ENCODE peak calls at places on chromosomes 13 and 19, in nine cellular contexts. M, G, O, V, Q, Y, B, P and Z are unnamed samples.

GRCh38 chr19:45153339-45154063 is 7.3 kb downstream of the NKPD1 start:
- DNase-seq in M (peak), G (no peak), O (peak), V (no peak), Q (no peak), Y (peak), B (peak), P (peak), Z (peak)

GRCh38 chr19:54178581-54179261 is 5.8 kb upstream of the TMC4 start:
- DNase-seq in M (peak), G (no peak), O (no peak), V (no peak), Q (peak), Y (no peak), B (no peak), P (no peak), Z (no peak)

GRCh38 chr19:33513424-33513823 is 8.2 kb downstream of the PEPD start:
- DNase-seq in M (no peak), G (no peak), O (no peak), V (no peak), Q (no peak), Y (no peak), B (no peak), P (no peak), Z (no peak)

GRCh38 chr19:18112989-18113478 is 15.5 kb downstream of the MAST3 start:
- DNase-seq in M (peak), G (no peak), O (peak), V (peak), Q (peak), Y (peak), B (peak), P (peak), Z (peak)

GRCh38 chr13:51230473-51231105 is 8.4 kb downstream of the FAM124A start:
- DNase-seq in M (no peak), G (no peak), O (peak), V (peak), Q (no peak), Y (no peak), B (peak), P (peak), Z (peak)

GRCh38 chr13:79780240-79780639 is 299.3 kb downstream of the NDFIP2 start:
- DNase-seq in M (peak), G (no peak), O (no peak), V (peak), Q (no peak), Y (no peak), B (no peak), P (peak), Z (peak)

GRCh38 chr13:33326246-33326645 is 40.7 kb upstream of the STARD13 start:
- DNase-seq in M (no peak), G (no peak), O (no peak), V (no peak), Q (no peak), Y (no peak), B (no peak), P (no peak), Z (no peak)

GRCh38 chr19:4103073-4103418 is 20.9 kb downstream of the MAP2K2 start:
- DNase-seq in M (peak), G (no peak), O (no peak), V (no peak), Q (no peak), Y (no peak), B (no peak), P (peak), Z (peak)

GRCh38 chr19:30908262-30908771 is 440.9 kb downstream of the TSHZ3 start:
- DNase-seq in M (no peak), G (no peak), O (no peak), V (no peak), Q (no peak), Y (no peak), B (no peak), P (no peak), Z (no peak)

GRCh38 chr19:15672580-15673175 is at the start of gene CYP4F12:
- DNase-seq in M (no peak), G (no peak), O (peak), V (no peak), Q (no peak), Y (peak), B (no peak), P (peak), Z (no peak)

GRCh38 chr19:46303702-46304397 is 7.0 kb downstream of the HIF3A start:
- DNase-seq in M (no peak), G (no peak), O (peak), V (peak), Q (no peak), Y (no peak), B (peak), P (peak), Z (no peak)

GRCh38 chr13:84481958-84482357 is 599.7 kb upstream of the SLITRK1 start:
- DNase-seq in M (no peak), G (no peak), O (no peak), V (peak), Q (no peak), Y (no peak), B (no peak), P (peak), Z (peak)

GRCh38 chr13:83883061-83883523 is 818 bp upstream of the SLITRK1 start:
- DNase-seq in M (no peak), G (no peak), O (peak), V (peak), Q (no peak), Y (no peak), B (no peak), P (no peak), Z (no peak)

GRCh38 chr13:114211446-114211845 is 23.3 kb upstream of the CDC16 start:
- DNase-seq in M (no peak), G (no peak), O (no peak), V (no peak), Q (no peak), Y (no peak), B (no peak), P (no peak), Z (no peak)

GRCh38 chr19:13633109-13633508 is 126.8 kb upstream of the CACNA1A start:
- DNase-seq in M (no peak), G (peak), O (peak), V (peak), Q (no peak), Y (no peak), B (no peak), P (peak), Z (peak)

GRCh38 chr19:18051887-18052286 is 34.8 kb downstream of the IL12RB1 start:
- DNase-seq in M (no peak), G (no peak), O (peak), V (no peak), Q (no peak), Y (no peak), B (no peak), P (no peak), Z (no peak)